ENCODE peak calls at places on chromosomes 2 and 18, in six cellular contexts. E is cardiac fibroblast, U is CMK, R is M059J, H is NCI-H1092 treated with DMSO at 0.1 percent for 48 hours, L is iris pigment epithelial cell. P is an unnamed sample.

GRCh38 chr2:189466656-189467055 is 25.4 kb downstream of the WDR75 start:
- DNase-seq in R (peak), U (peak), H (no peak), L (peak), E (peak), P (peak)

GRCh38 chr2:70190086-70190412 is 770 bp downstream of the C2orf42 start:
- DNase-seq in U (no peak), H (no peak), L (no peak), E (peak), R (no peak), P (peak)

GRCh38 chr18:903703-904102 is 968 bp upstream of the ADCYAP1 start:
- DNase-seq in U (no peak), H (no peak), L (peak), E (peak), R (peak), P (peak)

GRCh38 chr2:10194021-10194820 is 71.7 kb downstream of the RRM2 start:
- DNase-seq in R (peak), L (peak), E (peak), U (no peak), H (no peak), P (no peak)

GRCh38 chr18:39571511-39571910 is 2005.9 kb upstream of the CELF4 start:
- DNase-seq in L (peak), U (no peak), E (peak), H (peak), R (peak), P (peak)

GRCh38 chr2:171410624-171411023 is 23.2 kb downstream of the METTL8 start:
- DNase-seq in L (peak), E (no peak), R (no peak), H (no peak), U (no peak), P (no peak)

GRCh38 chr2:227799202-227799601 is 14.4 kb upstream of the CCL20 start:
- DNase-seq in R (no peak), U (no peak), E (no peak), H (no peak), L (no peak), P (no peak)

GRCh38 chr2:104852161-104852689 is 1.7 kb upstream of the POU3F3 start:
- DNase-seq in H (peak), E (no peak), L (no peak), R (no peak), U (no peak), P (peak)

GRCh38 chr18:43195421-43195820 is 79.9 kb upstream of the RIT2 start:
- DNase-seq in H (no peak), E (no peak), U (no peak), L (no peak), R (no peak), P (no peak)

GRCh38 chr18:11570770-11571169 is 38.6 kb upstream of the SLC35G4 start:
- DNase-seq in U (no peak), E (peak), R (peak), H (no peak), L (peak), P (no peak)

GRCh38 chr2:241755166-241755565 is 20.7 kb downstream of the D2HGDH start:
- DNase-seq in L (no peak), R (no peak), H (no peak), U (no peak), E (no peak), P (no peak)

P was measured in neural progenitor cell.